ENCODE peak calls at places on chromosomes 1 and 21, in nine cellular contexts. One of them, this sample, is unnamed.

GRCh38 chr1:165050246-165050645 is 306.3 kb downstream of the LMX1A start:
- DNase-seq in CD8-positive, alpha-beta T cell: no peak
- DNase-seq in epithelial cell of esophagus: peak; percentile 49
- DNase-seq in NCI-H446 treated with DMSO at 0.1 percent for 48 hours: no peak
- DNase-seq in erythroblast: no peak
- DNase-seq in transverse colon: no peak
- DNase-seq in D721Med: no peak
- DNase-seq in GM04503: no peak
- DNase-seq in stimulated activated CD4-positive, alpha-beta T cell treated with anti-CD3 and anti-CD28 coated beads, Interleukin-15, amount 100 ng/mL, for 1 hour: no peak
- DNase-seq in this sample: no peak

GRCh38 chr21:29155933-29156260 is 25.5 kb downstream of the MAP3K7CL start:
- DNase-seq in stimulated activated CD4-positive, alpha-beta T cell treated with anti-CD3 and anti-CD28 coated beads, Interleukin-15, amount 100 ng/mL, for 1 hour: no peak
- DNase-seq in NCI-H446 treated with DMSO at 0.1 percent for 48 hours: no peak
- DNase-seq in CD8-positive, alpha-beta T cell: no peak
- DNase-seq in GM04503: no peak
- DNase-seq in transverse colon: no peak
- DNase-seq in D721Med: no peak
- DNase-seq in epithelial cell of esophagus: no peak
- DNase-seq in erythroblast: no peak
- DNase-seq in this sample: no peak

GRCh38 chr1:116159611-116160010 is 48.4 kb downstream of the MAB21L3 start:
- DNase-seq in GM04503: no peak
- DNase-seq in transverse colon: no peak
- DNase-seq in erythroblast: no peak
- DNase-seq in epithelial cell of esophagus: no peak
- DNase-seq in NCI-H446 treated with DMSO at 0.1 percent for 48 hours: no peak
- DNase-seq in stimulated activated CD4-positive, alpha-beta T cell treated with anti-CD3 and anti-CD28 coated beads, Interleukin-15, amount 100 ng/mL, for 1 hour: no peak
- DNase-seq in CD8-positive, alpha-beta T cell: no peak
- DNase-seq in D721Med: no peak
- DNase-seq in this sample: no peak

GRCh38 chr21:43832158-43832550 is 32.9 kb upstream of the AGPAT3 start:
- DNase-seq in epithelial cell of esophagus: no peak
- DNase-seq in D721Med: no peak
- DNase-seq in GM04503: no peak
- DNase-seq in NCI-H446 treated with DMSO at 0.1 percent for 48 hours: no peak
- DNase-seq in CD8-positive, alpha-beta T cell: no peak
- DNase-seq in erythroblast: no peak
- DNase-seq in stimulated activated CD4-positive, alpha-beta T cell treated with anti-CD3 and anti-CD28 coated beads, Interleukin-15, amount 100 ng/mL, for 1 hour: no peak
- DNase-seq in transverse colon: no peak
- DNase-seq in this sample: no peak

GRCh38 chr1:86640161-86640560 is 64.2 kb upstream of the SH3GLB1 start:
- DNase-seq in stimulated activated CD4-positive, alpha-beta T cell treated with anti-CD3 and anti-CD28 coated beads, Interleukin-15, amount 100 ng/mL, for 1 hour: no peak
- DNase-seq in NCI-H446 treated with DMSO at 0.1 percent for 48 hours: no peak
- DNase-seq in D721Med: no peak
- DNase-seq in CD8-positive, alpha-beta T cell: no peak
- DNase-seq in transverse colon: no peak
- DNase-seq in GM04503: no peak
- DNase-seq in epithelial cell of esophagus: peak; percentile 15
- DNase-seq in erythroblast: no peak
- DNase-seq in this sample: no peak

GRCh38 chr1:24898909-24899439 is 31.1 kb downstream of the RUNX3 start:
- DNase-seq in stimulated activated CD4-positive, alpha-beta T cell treated with anti-CD3 and anti-CD28 coated beads, Interleukin-15, amount 100 ng/mL, for 1 hour: no peak
- DNase-seq in erythroblast: no peak
- DNase-seq in NCI-H446 treated with DMSO at 0.1 percent for 48 hours: no peak
- DNase-seq in epithelial cell of esophagus: no peak
- DNase-seq in D721Med: no peak
- DNase-seq in CD8-positive, alpha-beta T cell: peak; percentile 10
- DNase-seq in transverse colon: peak; percentile 5
- DNase-seq in GM04503: no peak
- DNase-seq in this sample: no peak

GRCh38 chr21:35478096-35479080 is 429.3 kb upstream of the RUNX1 start:
- DNase-seq in D721Med: no peak
- DNase-seq in CD8-positive, alpha-beta T cell: no peak
- DNase-seq in epithelial cell of esophagus: no peak
- DNase-seq in GM04503: no peak
- DNase-seq in transverse colon: no peak
- DNase-seq in erythroblast: no peak
- DNase-seq in stimulated activated CD4-positive, alpha-beta T cell treated with anti-CD3 and anti-CD28 coated beads, Interleukin-15, amount 100 ng/mL, for 1 hour: no peak
- DNase-seq in NCI-H446 treated with DMSO at 0.1 percent for 48 hours: no peak
- DNase-seq in this sample: no peak

GRCh38 chr21:34864370-34865209 is 184.5 kb downstream of the RUNX1 start:
- DNase-seq in stimulated activated CD4-positive, alpha-beta T cell treated with anti-CD3 and anti-CD28 coated beads, Interleukin-15, amount 100 ng/mL, for 1 hour: no peak
- DNase-seq in erythroblast: no peak
- DNase-seq in CD8-positive, alpha-beta T cell: no peak
- DNase-seq in NCI-H446 treated with DMSO at 0.1 percent for 48 hours: no peak
- DNase-seq in D721Med: no peak
- DNase-seq in transverse colon: no peak
- DNase-seq in epithelial cell of esophagus: no peak
- DNase-seq in GM04503: no peak
- DNase-seq in this sample: no peak

GRCh38 chr1:187226396-187226795 is 397.6 kb downstream of the PLA2G4A start:
- DNase-seq in stimulated activated CD4-positive, alpha-beta T cell treated with anti-CD3 and anti-CD28 coated beads, Interleukin-15, amount 100 ng/mL, for 1 hour: no peak
- DNase-seq in NCI-H446 treated with DMSO at 0.1 percent for 48 hours: no peak
- DNase-seq in epithelial cell of esophagus: peak; percentile 67
- DNase-seq in GM04503: peak; percentile 35
- DNase-seq in erythroblast: no peak
- DNase-seq in transverse colon: no peak
- DNase-seq in D721Med: no peak
- DNase-seq in CD8-positive, alpha-beta T cell: no peak
- DNase-seq in this sample: peak; percentile 34

GRCh38 chr1:64969305-64970066 is 3.1 kb upstream of the JAK1 start:
- DNase-seq in transverse colon: no peak
- DNase-seq in stimulated activated CD4-positive, alpha-beta T cell treated with anti-CD3 and anti-CD28 coated beads, Interleukin-15, amount 100 ng/mL, for 1 hour: no peak
- DNase-seq in D721Med: no peak
- DNase-seq in NCI-H446 treated with DMSO at 0.1 percent for 48 hours: no peak
- DNase-seq in GM04503: no peak
- DNase-seq in erythroblast: no peak
- DNase-seq in epithelial cell of esophagus: no peak
- DNase-seq in CD8-positive, alpha-beta T cell: no peak
- DNase-seq in this sample: no peak

GRCh38 chr1:56591909-56592308 is 12.5 kb upstream of the PLPP3 start:
- DNase-seq in transverse colon: no peak
- DNase-seq in NCI-H446 treated with DMSO at 0.1 percent for 48 hours: no peak
- DNase-seq in erythroblast: no peak
- DNase-seq in D721Med: no peak
- DNase-seq in stimulated activated CD4-positive, alpha-beta T cell treated with anti-CD3 and anti-CD28 coated beads, Interleukin-15, amount 100 ng/mL, for 1 hour: no peak
- DNase-seq in GM04503: no peak
- DNase-seq in CD8-positive, alpha-beta T cell: no peak
- DNase-seq in epithelial cell of esophagus: no peak
- DNase-seq in this sample: no peak

GRCh38 chr21:36699546-36700294 is 805 bp downstream of the SIM2 start:
- DNase-seq in transverse colon: no peak
- DNase-seq in stimulated activated CD4-positive, alpha-beta T cell treated with anti-CD3 and anti-CD28 coated beads, Interleukin-15, amount 100 ng/mL, for 1 hour: no peak
- DNase-seq in D721Med: no peak
- DNase-seq in erythroblast: no peak
- DNase-seq in epithelial cell of esophagus: no peak
- DNase-seq in GM04503: no peak
- DNase-seq in NCI-H446 treated with DMSO at 0.1 percent for 48 hours: no peak
- DNase-seq in CD8-positive, alpha-beta T cell: no peak
- DNase-seq in this sample: peak; percentile 12

GRCh38 chr1:1631793-1632420 is at the start of gene MMP23B:
- DNase-seq in transverse colon: no peak
- DNase-seq in erythroblast: no peak
- DNase-seq in D721Med: no peak
- DNase-seq in NCI-H446 treated with DMSO at 0.1 percent for 48 hours: no peak
- DNase-seq in GM04503: no peak
- DNase-seq in epithelial cell of esophagus: no peak
- DNase-seq in CD8-positive, alpha-beta T cell: no peak
- DNase-seq in stimulated activated CD4-positive, alpha-beta T cell treated with anti-CD3 and anti-CD28 coated beads, Interleukin-15, amount 100 ng/mL, for 1 hour: no peak
- DNase-seq in this sample: no peak

GRCh38 chr1:19679691-19680090 is 15.0 kb downstream of the HTR6 start:
- DNase-seq in CD8-positive, alpha-beta T cell: no peak
- DNase-seq in D721Med: no peak
- DNase-seq in GM04503: no peak
- DNase-seq in transverse colon: no peak
- DNase-seq in epithelial cell of esophagus: no peak
- DNase-seq in stimulated activated CD4-positive, alpha-beta T cell treated with anti-CD3 and anti-CD28 coated beads, Interleukin-15, amount 100 ng/mL, for 1 hour: no peak
- DNase-seq in erythroblast: no peak
- DNase-seq in NCI-H446 treated with DMSO at 0.1 percent for 48 hours: no peak
- DNase-seq in this sample: no peak

GRCh38 chr1:94013331-94013925 is 104.2 kb upstream of the GCLM start:
- DNase-seq in NCI-H446 treated with DMSO at 0.1 percent for 48 hours: no peak
- DNase-seq in D721Med: no peak
- DNase-seq in stimulated activated CD4-positive, alpha-beta T cell treated with anti-CD3 and anti-CD28 coated beads, Interleukin-15, amount 100 ng/mL, for 1 hour: no peak
- DNase-seq in erythroblast: peak; percentile 53
- DNase-seq in GM04503: no peak
- DNase-seq in CD8-positive, alpha-beta T cell: no peak
- DNase-seq in transverse colon: no peak
- DNase-seq in epithelial cell of esophagus: no peak
- DNase-seq in this sample: no peak

GRCh38 chr21:38295997-38296764 is 39.4 kb downstream of the KCNJ15 start:
- DNase-seq in stimulated activated CD4-positive, alpha-beta T cell treated with anti-CD3 and anti-CD28 coated beads, Interleukin-15, amount 100 ng/mL, for 1 hour: no peak
- DNase-seq in epithelial cell of esophagus: no peak
- DNase-seq in D721Med: no peak
- DNase-seq in transverse colon: no peak
- DNase-seq in GM04503: no peak
- DNase-seq in erythroblast: no peak
- DNase-seq in CD8-positive, alpha-beta T cell: no peak
- DNase-seq in NCI-H446 treated with DMSO at 0.1 percent for 48 hours: no peak
- DNase-seq in this sample: no peak

GRCh38 chr1:22317231-22317919 is 134.3 kb upstream of the ZBTB40 start:
- DNase-seq in NCI-H446 treated with DMSO at 0.1 percent for 48 hours: no peak
- DNase-seq in D721Med: no peak
- DNase-seq in stimulated activated CD4-positive, alpha-beta T cell treated with anti-CD3 and anti-CD28 coated beads, Interleukin-15, amount 100 ng/mL, for 1 hour: no peak
- DNase-seq in GM04503: no peak
- DNase-seq in transverse colon: no peak
- DNase-seq in CD8-positive, alpha-beta T cell: no peak
- DNase-seq in erythroblast: peak; percentile 5
- DNase-seq in epithelial cell of esophagus: no peak
- DNase-seq in this sample: peak; percentile 5

GRCh38 chr1:33274446-33274845 is 18.2 kb downstream of the ZNF362 start:
- DNase-seq in erythroblast: no peak
- DNase-seq in stimulated activated CD4-positive, alpha-beta T cell treated with anti-CD3 and anti-CD28 coated beads, Interleukin-15, amount 100 ng/mL, for 1 hour: no peak
- DNase-seq in D721Med: no peak
- DNase-seq in GM04503: no peak
- DNase-seq in epithelial cell of esophagus: no peak
- DNase-seq in CD8-positive, alpha-beta T cell: no peak
- DNase-seq in NCI-H446 treated with DMSO at 0.1 percent for 48 hours: no peak
- DNase-seq in transverse colon: no peak
- DNase-seq in this sample: no peak

GRCh38 chr1:177754607-177755006 is 215.3 kb downstream of the SEC16B start:
- DNase-seq in D721Med: no peak
- DNase-seq in GM04503: no peak
- DNase-seq in epithelial cell of esophagus: no peak
- DNase-seq in NCI-H446 treated with DMSO at 0.1 percent for 48 hours: no peak
- DNase-seq in erythroblast: no peak
- DNase-seq in CD8-positive, alpha-beta T cell: no peak
- DNase-seq in stimulated activated CD4-positive, alpha-beta T cell treated with anti-CD3 and anti-CD28 coated beads, Interleukin-15, amount 100 ng/mL, for 1 hour: no peak
- DNase-seq in transverse colon: no peak
- DNase-seq in this sample: no peak

GRCh38 chr1:77686784-77687518 is 4.5 kb upstream of the ZZZ3 start:
- DNase-seq in GM04503: no peak
- DNase-seq in transverse colon: no peak
- DNase-seq in NCI-H446 treated with DMSO at 0.1 percent for 48 hours: no peak
- DNase-seq in erythroblast: no peak
- DNase-seq in D721Med: no peak
- DNase-seq in CD8-positive, alpha-beta T cell: no peak
- DNase-seq in epithelial cell of esophagus: no peak
- DNase-seq in stimulated activated CD4-positive, alpha-beta T cell treated with anti-CD3 and anti-CD28 coated beads, Interleukin-15, amount 100 ng/mL, for 1 hour: no peak
- DNase-seq in this sample: no peak

GRCh38 chr1:55065649-55066048 is 26.3 kb downstream of the PCSK9 start:
- DNase-seq in D721Med: no peak
- DNase-seq in erythroblast: no peak
- DNase-seq in GM04503: no peak
- DNase-seq in transverse colon: no peak
- DNase-seq in CD8-positive, alpha-beta T cell: no peak
- DNase-seq in NCI-H446 treated with DMSO at 0.1 percent for 48 hours: peak; percentile 8
- DNase-seq in epithelial cell of esophagus: no peak
- DNase-seq in stimulated activated CD4-positive, alpha-beta T cell treated with anti-CD3 and anti-CD28 coated beads, Interleukin-15, amount 100 ng/mL, for 1 hour: no peak
- DNase-seq in this sample: no peak

GRCh38 chr1:87109012-87109411 is 194.6 kb downstream of the HS2ST1 start:
- DNase-seq in erythroblast: no peak
- DNase-seq in stimulated activated CD4-positive, alpha-beta T cell treated with anti-CD3 and anti-CD28 coated beads, Interleukin-15, amount 100 ng/mL, for 1 hour: no peak
- DNase-seq in GM04503: no peak
- DNase-seq in CD8-positive, alpha-beta T cell: no peak
- DNase-seq in transverse colon: no peak
- DNase-seq in D721Med: no peak
- DNase-seq in NCI-H446 treated with DMSO at 0.1 percent for 48 hours: no peak
- DNase-seq in epithelial cell of esophagus: no peak
- DNase-seq in this sample: no peak

GRCh38 chr1:111052246-111052645 is 87.6 kb downstream of the DRAM2 start:
- DNase-seq in D721Med: no peak
- DNase-seq in CD8-positive, alpha-beta T cell: no peak
- DNase-seq in GM04503: peak; percentile 11
- DNase-seq in transverse colon: no peak
- DNase-seq in stimulated activated CD4-positive, alpha-beta T cell treated with anti-CD3 and anti-CD28 coated beads, Interleukin-15, amount 100 ng/mL, for 1 hour: no peak
- DNase-seq in erythroblast: no peak
- DNase-seq in epithelial cell of esophagus: peak; percentile 40
- DNase-seq in NCI-H446 treated with DMSO at 0.1 percent for 48 hours: no peak
- DNase-seq in this sample: no peak

GRCh38 chr1:73998348-73998959 is 199.5 kb downstream of the LRRIQ3 start:
- DNase-seq in GM04503: no peak
- DNase-seq in transverse colon: no peak
- DNase-seq in CD8-positive, alpha-beta T cell: no peak
- DNase-seq in erythroblast: peak; percentile 23
- DNase-seq in D721Med: no peak
- DNase-seq in stimulated activated CD4-positive, alpha-beta T cell treated with anti-CD3 and anti-CD28 coated beads, Interleukin-15, amount 100 ng/mL, for 1 hour: no peak
- DNase-seq in NCI-H446 treated with DMSO at 0.1 percent for 48 hours: peak; percentile 82
- DNase-seq in epithelial cell of esophagus: peak; percentile 53
- DNase-seq in this sample: peak; percentile 77

GRCh38 chr1:228039504-228039903 is 32.7 kb downstream of the WNT3A start:
- DNase-seq in transverse colon: no peak
- DNase-seq in NCI-H446 treated with DMSO at 0.1 percent for 48 hours: no peak
- DNase-seq in epithelial cell of esophagus: no peak
- DNase-seq in stimulated activated CD4-positive, alpha-beta T cell treated with anti-CD3 and anti-CD28 coated beads, Interleukin-15, amount 100 ng/mL, for 1 hour: no peak
- DNase-seq in GM04503: no peak
- DNase-seq in erythroblast: no peak
- DNase-seq in D721Med: no peak
- DNase-seq in CD8-positive, alpha-beta T cell: no peak
- DNase-seq in this sample: no peak

GRCh38 chr21:42583150-42583991 is 69.7 kb downstream of the SLC37A1 start:
- DNase-seq in CD8-positive, alpha-beta T cell: no peak
- DNase-seq in transverse colon: peak; percentile 4
- DNase-seq in NCI-H446 treated with DMSO at 0.1 percent for 48 hours: no peak
- DNase-seq in stimulated activated CD4-positive, alpha-beta T cell treated with anti-CD3 and anti-CD28 coated beads, Interleukin-15, amount 100 ng/mL, for 1 hour: no peak
- DNase-seq in epithelial cell of esophagus: no peak
- DNase-seq in D721Med: no peak
- DNase-seq in erythroblast: no peak
- DNase-seq in GM04503: no peak
- DNase-seq in this sample: no peak

GRCh38 chr1:176783281-176783680 is 320.3 kb downstream of the PAPPA2 start:
- DNase-seq in D721Med: no peak
- DNase-seq in erythroblast: no peak
- DNase-seq in CD8-positive, alpha-beta T cell: no peak
- DNase-seq in transverse colon: no peak
- DNase-seq in epithelial cell of esophagus: no peak
- DNase-seq in GM04503: no peak
- DNase-seq in NCI-H446 treated with DMSO at 0.1 percent for 48 hours: no peak
- DNase-seq in stimulated activated CD4-positive, alpha-beta T cell treated with anti-CD3 and anti-CD28 coated beads, Interleukin-15, amount 100 ng/mL, for 1 hour: no peak
- DNase-seq in this sample: no peak

GRCh38 chr1:176567190-176567794 is 104.3 kb downstream of the PAPPA2 start:
- DNase-seq in transverse colon: no peak
- DNase-seq in erythroblast: peak; percentile 24
- DNase-seq in NCI-H446 treated with DMSO at 0.1 percent for 48 hours: no peak
- DNase-seq in epithelial cell of esophagus: peak; percentile 52
- DNase-seq in GM04503: peak; percentile 36
- DNase-seq in D721Med: no peak
- DNase-seq in stimulated activated CD4-positive, alpha-beta T cell treated with anti-CD3 and anti-CD28 coated beads, Interleukin-15, amount 100 ng/mL, for 1 hour: no peak
- DNase-seq in CD8-positive, alpha-beta T cell: no peak
- DNase-seq in this sample: peak; percentile 13

GRCh38 chr1:170146861-170147260 is 1.1 kb downstream of the NTMT2 start:
- DNase-seq in stimulated activated CD4-positive, alpha-beta T cell treated with anti-CD3 and anti-CD28 coated beads, Interleukin-15, amount 100 ng/mL, for 1 hour: no peak
- DNase-seq in GM04503: no peak
- DNase-seq in transverse colon: no peak
- DNase-seq in epithelial cell of esophagus: no peak
- DNase-seq in NCI-H446 treated with DMSO at 0.1 percent for 48 hours: no peak
- DNase-seq in CD8-positive, alpha-beta T cell: no peak
- DNase-seq in erythroblast: no peak
- DNase-seq in D721Med: no peak
- DNase-seq in this sample: no peak

GRCh38 chr1:154590756-154591155 is 17.2 kb downstream of the ADAR start:
- DNase-seq in epithelial cell of esophagus: no peak
- DNase-seq in stimulated activated CD4-positive, alpha-beta T cell treated with anti-CD3 and anti-CD28 coated beads, Interleukin-15, amount 100 ng/mL, for 1 hour: no peak
- DNase-seq in erythroblast: no peak
- DNase-seq in GM04503: no peak
- DNase-seq in CD8-positive, alpha-beta T cell: no peak
- DNase-seq in NCI-H446 treated with DMSO at 0.1 percent for 48 hours: no peak
- DNase-seq in transverse colon: no peak
- DNase-seq in D721Med: no peak
- DNase-seq in this sample: no peak

GRCh38 chr1:1677718-1678580 is 14.6 kb downstream of the SLC35E2B start:
- DNase-seq in epithelial cell of esophagus: no peak
- DNase-seq in D721Med: no peak
- DNase-seq in transverse colon: peak; percentile 54
- DNase-seq in erythroblast: no peak
- DNase-seq in NCI-H446 treated with DMSO at 0.1 percent for 48 hours: no peak
- DNase-seq in GM04503: no peak
- DNase-seq in stimulated activated CD4-positive, alpha-beta T cell treated with anti-CD3 and anti-CD28 coated beads, Interleukin-15, amount 100 ng/mL, for 1 hour: no peak
- DNase-seq in CD8-positive, alpha-beta T cell: peak; percentile 71
- DNase-seq in this sample: no peak

This sample was measured in RKO.